ENCODE peak calls at places on chromosomes 6 and 20, in four cellular contexts. D is right atrium auricular region, R is ascending aorta, J is foreskin fibroblast. C is an unnamed sample.

GRCh38 chr20:49288784-49289696 is 11.2 kb upstream of the ZNFX1 start:
- DNase-seq in R (no peak), D (no peak), J (no peak), C (no peak)

GRCh38 chr6:155031091-155031490 is 36.0 kb downstream of the TIAM2 start:
- DNase-seq in R (no peak), J (no peak), D (no peak), C (no peak)

GRCh38 chr6:106162926-106163325 is 76.8 kb downstream of the PRDM1 start:
- DNase-seq in J (no peak), D (no peak), R (no peak), C (no peak)

GRCh38 chr6:24720131-24720603 is 1.2 kb upstream of the C6orf62 start:
- DNase-seq in J (peak; percentile 33), D (no peak), R (peak; percentile 82), C (no peak)

GRCh38 chr6:38136547-38136946 is 317.0 kb downstream of the ZFAND3 start:
- DNase-seq in D (no peak), R (no peak), J (no peak), C (no peak)

GRCh38 chr6:105810105-105810921 is 275.8 kb upstream of the PRDM1 start:
- DNase-seq in J (peak; percentile 97), D (no peak), R (no peak), C (no peak)

GRCh38 chr6:162014069-162014811 is 713.3 kb downstream of the PRKN start:
- DNase-seq in R (no peak), D (no peak), J (no peak), C (no peak)

GRCh38 chr6:159929819-159930218 is 39.0 kb downstream of the MAS1 start:
- DNase-seq in R (peak; percentile 60), J (no peak), D (no peak), C (no peak)

GRCh38 chr6:111774346-111774703 is 98.9 kb downstream of the FYN start:
- DNase-seq in J (no peak), D (no peak), R (no peak), C (no peak)

GRCh38 chr6:111013144-111013905 is 31.5 kb downstream of the RPF2 start:
- DNase-seq in R (no peak), D (no peak), J (no peak), C (no peak)

GRCh38 chr20:48398506-48399449 is 429.0 kb downstream of the PREX1 start:
- DNase-seq in R (no peak), J (no peak), D (no peak), C (no peak)

GRCh38 chr6:14134211-14134910 is 16.8 kb downstream of the CD83 start:
- DNase-seq in J (no peak), D (no peak), R (no peak), C (no peak)

GRCh38 chr20:47610247-47610944 is 108.7 kb downstream of the NCOA3 start:
- DNase-seq in R (peak; percentile 84), J (peak; percentile 74), D (peak; percentile 79), C (peak; percentile 49)

GRCh38 chr20:18628330-18628941 is 40.6 kb downstream of the DTD1 start:
- DNase-seq in D (no peak), J (no peak), R (no peak), C (no peak)
- TF ChIP-seq CTCF in D (peak; percentile 51), J (peak; percentile 53), R (no peak), C (no peak)

GRCh38 chr6:42217165-42217522 is 517 bp downstream of the MRPS10 start:
- DNase-seq in J (no peak), R (no peak), D (no peak), C (no peak)

GRCh38 chr6:42222450-42222849 is 4.8 kb upstream of the MRPS10 start:
- DNase-seq in J (no peak), D (no peak), R (no peak), C (no peak)

GRCh38 chr6:42217523-42218367 is at the start of gene MRPS10:
- DNase-seq in J (peak; percentile 92), R (peak; percentile 96), D (peak; percentile 94), C (peak; percentile 84)

GRCh38 chr6:42221546-42221945 is 3.9 kb upstream of the MRPS10 start:
- DNase-seq in D (no peak), J (no peak), R (no peak), C (no peak)

GRCh38 chr6:42220754-42221153 is 3.1 kb upstream of the MRPS10 start:
- DNase-seq in R (no peak), J (no peak), D (no peak), C (no peak)
- TF ChIP-seq CTCF in R (no peak), J (no peak), D (no peak), C (no peak)

GRCh38 chr6:36441307-36441894 is 1.3 kb downstream of the PXT1 start:
- DNase-seq in D (peak; percentile 99), J (peak; percentile 99), R (peak; percentile 99), C (peak; percentile 69)

GRCh38 chr6:36443498-36443844 is 671 bp downstream of the KCTD20 start:
- DNase-seq in D (no peak), J (no peak), R (no peak), C (no peak)

GRCh38 chr6:36442671-36443497 is at the start of the genes KCTD20 and PXT1:
- DNase-seq in D (peak; percentile 92), R (peak; percentile 94), J (peak; percentile 91), C (peak; percentile 55)

GRCh38 chr6:36443951-36444428 is 1.2 kb downstream of the KCTD20 start:
- DNase-seq in R (no peak), D (no peak), J (no peak), C (no peak)

GRCh38 chr6:36442083-36442670 is 477 bp downstream of the PXT1 start:
- DNase-seq in J (no peak), R (no peak), D (no peak), C (no peak)
- TF ChIP-seq CTCF in J (no peak), R (no peak), D (no peak), C (no peak)

DNA sequence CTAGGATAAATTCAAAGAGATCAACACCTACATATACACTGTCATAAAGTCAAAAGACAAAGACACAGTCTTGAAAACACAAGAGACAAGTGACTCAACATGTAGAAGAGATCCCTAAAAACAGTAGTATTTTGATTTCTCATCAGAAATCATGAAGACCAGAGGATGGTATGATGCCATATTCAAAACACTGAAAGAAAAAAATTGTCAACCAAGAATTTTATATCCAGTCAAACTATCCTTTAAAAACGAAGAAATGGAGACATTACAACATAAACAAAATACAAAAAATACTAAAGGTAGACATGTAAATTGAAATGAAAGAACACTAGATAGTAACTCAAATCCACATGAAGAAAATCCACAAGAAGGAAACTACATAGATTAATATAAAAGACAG is 27.3 kb upstream of the HBS1L start:
- DNase-seq in D (no peak), J (no peak), R (no peak), C (no peak)
- TF ChIP-seq CTCF in D (no peak), J (no peak), R (no peak), C (no peak)

GRCh38 chr6:95543798-95544197 is 33.5 kb upstream of the MANEA start:
- DNase-seq in D (no peak), R (no peak), J (no peak), C (no peak)
- TF ChIP-seq CTCF in D (peak; percentile 29), R (no peak), J (no peak), C (no peak)

GRCh38 chr20:62807444-62808210 is 3.0 kb downstream of the OGFR start:
- DNase-seq in D (no peak), R (no peak), J (no peak), C (no peak)
- TF ChIP-seq CTCF in D (no peak), R (no peak), J (no peak), C (no peak)

GRCh38 chr20:63007472-63007721 is 633 bp upstream of the BHLHE23 start:
- DNase-seq in J (no peak), D (no peak), R (no peak), C (no peak)
- TF ChIP-seq CTCF in J (no peak), D (no peak), R (no peak), C (no peak)

DNA sequence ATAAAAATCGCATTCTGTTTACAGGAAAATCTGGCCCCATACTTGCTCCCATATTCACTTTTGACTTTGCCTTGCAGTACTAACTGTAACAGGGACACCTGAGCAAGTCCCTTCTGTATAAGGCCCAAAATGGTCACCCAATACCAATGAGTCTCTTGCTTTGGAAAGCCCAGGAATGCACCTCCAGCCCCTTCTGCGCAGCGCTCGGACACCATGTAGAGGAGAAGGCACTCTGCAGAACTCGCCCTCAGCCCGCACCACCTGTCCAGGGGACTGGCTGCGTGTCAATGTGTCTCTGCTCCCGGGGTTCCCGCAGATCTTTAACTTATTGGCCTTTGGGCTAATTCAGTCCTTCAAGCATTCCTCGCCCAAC is 746 bp upstream of the PRND start:
- DNase-seq in R (no peak), J (no peak), D (no peak), C (no peak)
- TF ChIP-seq CTCF in R (no peak), J (no peak), D (no peak), C (no peak)

GRCh38 chr6:33958208-33958862 is 154.5 kb upstream of the MLN start:
- DNase-seq in R (no peak), D (no peak), J (no peak), C (no peak)
- TF ChIP-seq CTCF in R (no peak), D (no peak), J (no peak), C (no peak)

C was measured in omental fat pad.